ENCODE peak calls at places on chromosomes 2 and 18, in eight cellular contexts. L, X, H, M, V, P, W and B are unnamed samples. For H3K4me1, the result is how much of the 10 kb centered on the place peaks cover.

GRCh38 chr2:206163251-206163880 is 3.7 kb downstream of the EEF1B2 start:
- DNase-seq in L (no peak), X (no peak), H (no peak), M (peak), V (no peak), P (no peak), W (no peak), B (no peak)

GRCh38 chr2:21372654-21373053 is 248.9 kb downstream of the TDRD15 start:
- DNase-seq in L (no peak), X (peak), H (peak), M (no peak), V (peak), P (peak), W (no peak), B (no peak)

GRCh38 chr2:43818761-43819160 is 19.9 kb downstream of the ABCG5 start:
- DNase-seq in L (no peak), X (no peak), H (peak), M (peak), V (no peak), P (peak), W (peak), B (no peak)

GRCh38 chr2:29423267-29423666 is 308.1 kb downstream of the CLIP4 start:
- DNase-seq in L (no peak), X (peak), H (no peak), M (no peak), V (no peak), P (no peak), W (no peak), B (peak)

GRCh38 chr2:218223046-218223445 is 6.1 kb downstream of the ARPC2 start:
- DNase-seq in L (no peak), X (no peak), H (peak), M (peak), V (no peak), P (peak), W (no peak), B (no peak)

GRCh38 chr2:95062247-95062646 is 36.7 kb downstream of the MAL start:
- DNase-seq in L (no peak), X (no peak), H (no peak), M (no peak), V (no peak), P (no peak), W (no peak), B (no peak)

GRCh38 chr2:225842939-225843338 is 443.4 kb downstream of the NYAP2 start:
- DNase-seq in L (no peak), X (no peak), H (peak), M (no peak), V (no peak), P (peak), W (no peak), B (no peak)

GRCh38 chr2:239132786-239133185 is 268.0 kb downstream of the HDAC4 start:
- DNase-seq in L (no peak), X (no peak), H (no peak), M (no peak), V (no peak), P (no peak), W (no peak), B (no peak)

GRCh38 chr2:114684404-114684803 is 242.0 kb downstream of the DPP10 start:
- DNase-seq in L (no peak), X (no peak), H (no peak), M (no peak), V (no peak), P (no peak), W (no peak), B (no peak)

GRCh38 chr2:216292475-216292874 is 79.8 kb downstream of the MARCHF4 start:
- DNase-seq in L (no peak), X (no peak), H (no peak), M (no peak), V (no peak), P (no peak), W (no peak), B (no peak)

GRCh38 chr2:45180784-45181183 is 171.5 kb upstream of the SIX2 start:
- DNase-seq in L (no peak), X (no peak), H (no peak), M (no peak), V (no peak), P (no peak), W (no peak), B (no peak)

GRCh38 chr2:238097988-238098853 is 1.9 kb upstream of the ESPNL start:
- DNase-seq in L (no peak), X (peak), H (no peak), M (no peak), V (no peak), P (peak), W (peak), B (peak)

GRCh38 chr2:38432827-38433606 is 55.9 kb upstream of the ATL2 start:
- DNase-seq in L (no peak), X (no peak), H (no peak), M (no peak), V (no peak), P (no peak), W (no peak), B (no peak)

GRCh38 chr2:84894131-84894586 is 11.3 kb upstream of the TMSB10 start:
- DNase-seq in L (no peak), X (peak), H (no peak), M (no peak), V (no peak), P (no peak), W (no peak), B (no peak)

GRCh38 chr2:82120120-82120519 is 1815.6 kb upstream of the LRRTM1 start:
- DNase-seq in L (no peak), X (peak), H (no peak), M (no peak), V (no peak), P (no peak), W (no peak), B (no peak)

GRCh38 chr2:67050621-67051020 is 346.5 kb upstream of the ETAA1 start:
- DNase-seq in L (no peak), X (no peak), H (peak), M (no peak), V (no peak), P (peak), W (no peak), B (no peak)

GRCh38 chr2:106960633-106961205 is 74.8 kb upstream of the ST6GAL2 start:
- DNase-seq in L (no peak), X (peak), H (no peak), M (no peak), V (no peak), P (no peak), W (no peak), B (no peak)

GRCh38 chr18:12255626-12256026 is 1.5 kb downstream of the CIDEA start:
- DNase-seq in L (peak), X (peak), H (peak), M (no peak), V (no peak), P (no peak), W (no peak), B (no peak)

GRCh38 chr2:76953733-76954347 is 568.3 kb downstream of the LRRTM4 start:
- DNase-seq in L (no peak), X (peak), H (peak), M (peak), V (peak), P (peak), W (no peak), B (peak)

GRCh38 chr2:147502895-147503294 is 341.9 kb upstream of the ACVR2A start:
- DNase-seq in L (no peak), X (no peak), H (no peak), M (no peak), V (no peak), P (no peak), W (no peak), B (no peak)

GRCh38 chr2:168468354-168468753 is 12.3 kb downstream of the CERS6 start:
- DNase-seq in L (no peak), X (no peak), H (no peak), M (no peak), V (no peak), P (no peak), W (no peak), B (no peak)

GRCh38 chr2:168467729-168468128 is 11.7 kb downstream of the CERS6 start:
- DNase-seq in L (no peak), X (no peak), H (no peak), M (no peak), V (no peak), P (no peak), W (no peak), B (no peak)

GRCh38 chr2:168470188-168470879 is 14.3 kb downstream of the CERS6 start:
- DNase-seq in L (no peak), X (peak), H (no peak), M (no peak), V (no peak), P (no peak), W (no peak), B (no peak)

GRCh38 chr2:168470880-168471475 is 14.9 kb downstream of the CERS6 start:
- DNase-seq in L (no peak), X (peak), H (no peak), M (no peak), V (no peak), P (no peak), W (no peak), B (no peak)

DNA sequence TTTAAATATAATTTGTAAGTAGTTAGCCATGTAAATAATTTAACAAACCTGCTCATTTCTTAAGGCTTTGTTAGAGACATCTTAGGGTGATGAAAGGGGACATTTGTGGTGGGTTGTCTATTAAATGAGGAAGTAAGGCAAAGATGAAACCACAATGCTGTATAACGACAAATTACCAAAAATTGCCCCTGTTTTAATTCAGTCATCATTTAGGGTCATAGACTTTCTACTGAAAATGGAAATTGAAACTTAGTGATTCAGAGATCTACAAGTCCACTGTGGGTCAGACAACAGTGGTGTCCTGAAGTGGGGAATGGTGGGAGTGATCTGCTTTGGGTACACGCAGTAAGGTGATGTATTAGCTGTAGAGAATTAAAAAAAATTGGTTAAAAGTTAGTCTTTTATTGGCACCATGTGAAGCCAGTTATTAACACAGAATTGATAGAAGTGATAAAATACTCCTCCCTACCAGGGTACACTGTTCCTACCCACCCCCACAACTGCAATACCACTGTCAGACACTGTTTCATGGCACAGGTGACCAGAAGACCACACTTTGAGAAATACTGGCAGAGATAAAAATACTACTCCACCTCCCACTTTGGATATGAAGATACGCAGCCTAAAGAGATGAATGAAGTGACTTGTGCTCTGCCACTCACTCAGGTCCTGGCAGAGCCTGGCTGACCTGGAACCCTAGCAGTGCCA is 13.4 kb downstream of the CERS6 start:
- DNase-seq in L (no peak), X (no peak), H (no peak), M (no peak), V (no peak), P (no peak), W (no peak), B (no peak)
- H3K4me1 ChIP-seq in L (under half), X (half or more), H (under half), M (under half), V (under half), P (under half), W (half or more), B (under half)

GRCh38 chr2:164824865-164825264 is 16.8 kb downstream of the COBLL1 start:
- DNase-seq in L (no peak), X (no peak), H (no peak), M (no peak), V (no peak), P (no peak), W (no peak), B (no peak)
- H3K4me1 ChIP-seq in L (under half), X (under half), H (under half), M (under half), V (under half), P (under half), W (half or more), B (under half)

DNA sequence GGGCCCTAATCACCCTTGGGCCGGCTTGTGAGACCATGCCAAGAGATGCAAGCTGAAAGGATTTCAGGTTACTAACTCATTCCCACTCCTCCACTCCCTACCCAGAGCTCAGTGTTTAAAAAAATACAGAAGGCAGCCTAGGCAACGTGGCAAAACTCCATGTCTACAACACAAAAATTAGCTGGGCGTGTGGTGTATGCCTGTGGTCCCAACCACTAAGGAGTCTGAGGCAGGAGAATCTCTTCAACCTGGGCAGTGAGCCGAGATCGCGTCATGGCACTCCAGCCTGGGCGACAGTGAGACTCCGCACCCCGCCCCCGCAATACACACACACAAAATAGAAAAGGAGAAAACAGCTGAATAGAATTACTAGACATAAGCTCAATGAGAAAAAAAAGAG is 10.3 kb downstream of the IWS1 start:
- DNase-seq in L (peak), X (no peak), H (peak), M (no peak), V (no peak), P (no peak), W (no peak), B (no peak)
- H3K4me1 ChIP-seq in L (under half), X (under half), H (under half), M (under half), V (under half), P (under half), W (under half), B (under half)

GRCh38 chr2:4066217-4066616 is 362.8 kb downstream of the DCDC2C start:
- DNase-seq in L (no peak), X (no peak), H (no peak), M (no peak), V (no peak), P (no peak), W (no peak), B (no peak)
- H3K4me1 ChIP-seq in L (under half), X (under half), H (under half), M (under half), V (under half), P (under half), W (under half), B (under half)

GRCh38 chr2:15812187-15812830 is 128.0 kb upstream of the MYCN start:
- DNase-seq in L (no peak), X (no peak), H (no peak), M (no peak), V (no peak), P (no peak), W (no peak), B (no peak)
- H3K4me1 ChIP-seq in L (under half), X (half or more), H (under half), M (under half), V (under half), P (under half), W (under half), B (under half)

GRCh38 chr2:181470815-181471214 is 13.6 kb downstream of the ITGA4 start:
- DNase-seq in L (no peak), X (no peak), H (no peak), M (no peak), V (no peak), P (no peak), W (no peak), B (no peak)

GRCh38 chr2:181468857-181469256 is 11.7 kb downstream of the ITGA4 start:
- DNase-seq in L (no peak), X (no peak), H (no peak), M (no peak), V (no peak), P (no peak), W (no peak), B (no peak)

GRCh38 chr2:181471783-181472182 is 14.6 kb downstream of the ITGA4 start:
- DNase-seq in L (no peak), X (no peak), H (no peak), M (no peak), V (no peak), P (no peak), W (no peak), B (no peak)

GRCh38 chr2:181472990-181473389 is 15.8 kb downstream of the ITGA4 start:
- DNase-seq in L (no peak), X (no peak), H (no peak), M (no peak), V (no peak), P (no peak), W (no peak), B (no peak)

DNA sequence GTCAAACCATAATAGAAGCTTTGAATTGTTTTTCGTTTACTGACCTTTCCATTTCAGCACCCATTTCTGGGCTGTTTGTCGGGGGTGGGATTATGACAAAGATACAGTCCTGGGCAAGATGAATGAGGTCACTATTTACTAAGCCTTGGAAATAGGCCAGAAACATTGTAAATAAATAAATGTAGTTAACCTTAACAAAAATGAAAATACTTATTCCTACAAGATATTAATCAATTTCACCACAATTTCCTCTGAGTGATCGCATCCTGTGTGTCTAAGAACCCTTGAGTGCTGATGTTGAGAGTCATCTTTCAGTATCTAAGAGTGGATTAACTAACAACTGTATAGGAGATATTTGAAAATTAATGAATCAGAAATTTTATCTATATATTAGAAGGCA is 14.0 kb downstream of the ITGA4 start:
- DNase-seq in L (no peak), X (no peak), H (peak), M (peak), V (no peak), P (no peak), W (no peak), B (peak)
- H3K4me1 ChIP-seq in L (under half), X (under half), H (under half), M (under half), V (under half), P (under half), W (under half), B (under half)

GRCh38 chr2:693606-694005 is 16.4 kb upstream of the TMEM18 start:
- DNase-seq in L (no peak), X (no peak), H (peak), M (no peak), V (no peak), P (no peak), W (no peak), B (no peak)

GRCh38 chr2:695111-695510 is 17.9 kb upstream of the TMEM18 start:
- DNase-seq in L (no peak), X (no peak), H (no peak), M (no peak), V (no peak), P (peak), W (peak), B (no peak)

GRCh38 chr2:692349-692748 is 15.1 kb upstream of the TMEM18 start:
- DNase-seq in L (no peak), X (no peak), H (no peak), M (no peak), V (no peak), P (no peak), W (no peak), B (no peak)

GRCh38 chr2:692767-693166 is 15.6 kb upstream of the TMEM18 start:
- DNase-seq in L (no peak), X (no peak), H (no peak), M (no peak), V (no peak), P (no peak), W (no peak), B (no peak)

GRCh38 chr2:694174-694573 is 17.0 kb upstream of the TMEM18 start:
- DNase-seq in L (no peak), X (no peak), H (peak), M (no peak), V (no peak), P (no peak), W (no peak), B (no peak)
- H3K4me1 ChIP-seq in L (under half), X (under half), H (under half), M (under half), V (under half), P (under half), W (under half), B (under half)

GRCh38 chr2:74843371-74844298 is 9.7 kb downstream of the HK2 start:
- DNase-seq in L (no peak), X (no peak), H (peak), M (peak), V (no peak), P (no peak), W (no peak), B (no peak)
- H3K4me1 ChIP-seq in L (under half), X (under half), H (under half), M (half or more), V (under half), P (under half), W (under half), B (under half)